ENCODE peak calls at places on chromosome 21, in six cellular contexts. One of them, this sample, is unnamed.

GRCh38 chr21:25626752-25627151 is 12.3 kb upstream of the JAM2 start:
- DNase-seq in H7: no peak
- DNase-seq in anterior cingulate cortex: no peak
- DNase-seq in stimulated activated CD8-positive, alpha-beta memory T cell treated with anti-CD3 and anti-CD28 coated beads, Interleukin-4, amount 100 ng/mL, for 48 hours: no peak
- DNase-seq in HT1080: no peak
- DNase-seq in ELR: no peak
- DNase-seq in this sample: no peak

GRCh38 chr21:29896884-29897283 is 42.9 kb downstream of the GRIK1 start:
- DNase-seq in H7: no peak
- DNase-seq in anterior cingulate cortex: no peak
- DNase-seq in stimulated activated CD8-positive, alpha-beta memory T cell treated with anti-CD3 and anti-CD28 coated beads, Interleukin-4, amount 100 ng/mL, for 48 hours: no peak
- DNase-seq in HT1080: no peak
- DNase-seq in ELR: no peak
- DNase-seq in this sample: no peak

GRCh38 chr21:35043549-35043948 is 5.6 kb downstream of the RUNX1 start:
- DNase-seq in H7: no peak
- DNase-seq in anterior cingulate cortex: no peak
- DNase-seq in stimulated activated CD8-positive, alpha-beta memory T cell treated with anti-CD3 and anti-CD28 coated beads, Interleukin-4, amount 100 ng/mL, for 48 hours: no peak
- DNase-seq in HT1080: no peak
- DNase-seq in ELR: no peak
- DNase-seq in this sample: no peak

GRCh38 chr21:14453339-14453738 is 70.4 kb upstream of the HSPA13 start:
- DNase-seq in H7: no peak
- DNase-seq in anterior cingulate cortex: no peak
- DNase-seq in stimulated activated CD8-positive, alpha-beta memory T cell treated with anti-CD3 and anti-CD28 coated beads, Interleukin-4, amount 100 ng/mL, for 48 hours: peak; percentile 25
- DNase-seq in HT1080: no peak
- DNase-seq in ELR: no peak
- DNase-seq in this sample: no peak

GRCh38 chr21:33019885-33020557 is 5.7 kb upstream of the OLIG2 start:
- DNase-seq in H7: peak; percentile 86
- DNase-seq in anterior cingulate cortex: no peak
- DNase-seq in stimulated activated CD8-positive, alpha-beta memory T cell treated with anti-CD3 and anti-CD28 coated beads, Interleukin-4, amount 100 ng/mL, for 48 hours: no peak
- DNase-seq in HT1080: no peak
- DNase-seq in ELR: no peak
- DNase-seq in this sample: no peak

GRCh38 chr21:40200962-40201361 is 333.7 kb downstream of the PCP4 start:
- DNase-seq in H7: no peak
- DNase-seq in anterior cingulate cortex: no peak
- DNase-seq in stimulated activated CD8-positive, alpha-beta memory T cell treated with anti-CD3 and anti-CD28 coated beads, Interleukin-4, amount 100 ng/mL, for 48 hours: no peak
- DNase-seq in HT1080: no peak
- DNase-seq in ELR: no peak
- DNase-seq in this sample: no peak

GRCh38 chr21:25506268-25506667 is 101.0 kb downstream of the MRPL39 start:
- DNase-seq in H7: no peak
- DNase-seq in anterior cingulate cortex: no peak
- DNase-seq in stimulated activated CD8-positive, alpha-beta memory T cell treated with anti-CD3 and anti-CD28 coated beads, Interleukin-4, amount 100 ng/mL, for 48 hours: no peak
- DNase-seq in HT1080: no peak
- DNase-seq in ELR: peak; percentile 17
- DNase-seq in this sample: no peak

GRCh38 chr21:44083631-44084291 is 23.4 kb upstream of the PWP2 start:
- DNase-seq in H7: no peak
- DNase-seq in anterior cingulate cortex: no peak
- DNase-seq in stimulated activated CD8-positive, alpha-beta memory T cell treated with anti-CD3 and anti-CD28 coated beads, Interleukin-4, amount 100 ng/mL, for 48 hours: peak; percentile 77
- DNase-seq in HT1080: no peak
- DNase-seq in ELR: no peak
- DNase-seq in this sample: no peak

GRCh38 chr21:46084041-46084561 is 13.8 kb upstream of the COL6A2 start:
- DNase-seq in H7: no peak
- DNase-seq in anterior cingulate cortex: no peak
- DNase-seq in stimulated activated CD8-positive, alpha-beta memory T cell treated with anti-CD3 and anti-CD28 coated beads, Interleukin-4, amount 100 ng/mL, for 48 hours: no peak
- DNase-seq in HT1080: no peak
- DNase-seq in ELR: no peak
- DNase-seq in this sample: no peak